ENCODE peak calls at places on chromosomes 12 and 14, in ten cellular contexts. N, S, K, T, G, R, V, P, O and H are unnamed samples.

GRCh38 chr12:2960432-2960956 is 1.3 kb downstream of the TEAD4 start:
- DNase-seq in O (peak), P (peak), T (no peak), S (no peak), R (no peak), V (peak), G (no peak), K (peak), N (no peak), H (no peak)

GRCh38 chr14:32417956-32418552 is 89.0 kb downstream of the AKAP6 start:
- DNase-seq in S (no peak), R (no peak), K (no peak), G (peak), O (no peak), T (no peak), V (no peak), N (no peak), P (peak), H (no peak)

GRCh38 chr14:48568252-48568651 is 892.8 kb upstream of the MDGA2 start:
- DNase-seq in S (no peak), P (no peak), V (no peak), R (no peak), N (no peak), G (no peak), T (no peak), K (no peak), O (no peak), H (no peak)

GRCh38 chr12:31482816-31483215 is 108.1 kb downstream of the DENND5B start:
- DNase-seq in G (no peak), R (no peak), T (no peak), N (no peak), O (peak), P (peak), S (no peak), V (no peak), K (no peak), H (no peak)

GRCh38 chr12:101857043-101857558 is 20.3 kb upstream of the DRAM1 start:
- DNase-seq in R (peak), S (no peak), P (peak), K (no peak), G (peak), N (no peak), O (peak), T (no peak), V (peak), H (no peak)

GRCh38 chr12:14776236-14776959 is 26.9 kb downstream of the WBP11 start:
- DNase-seq in G (peak), K (no peak), N (no peak), T (no peak), O (peak), S (no peak), R (no peak), P (peak), V (no peak), H (no peak)

GRCh38 chr14:59313063-59314018 is 124.9 kb downstream of the DAAM1 start:
- DNase-seq in V (no peak), S (no peak), G (no peak), N (no peak), P (no peak), R (no peak), O (no peak), K (no peak), T (no peak), H (no peak)

GRCh38 chr12:93803408-93803807 is 126.2 kb downstream of the CRADD start:
- DNase-seq in S (no peak), P (peak), V (peak), K (no peak), R (no peak), G (peak), O (peak), N (no peak), T (no peak), H (no peak)

GRCh38 chr14:89665262-89665661 is 248.2 kb upstream of the FOXN3 start:
- DNase-seq in R (no peak), S (no peak), G (no peak), V (no peak), P (no peak), N (no peak), K (no peak), O (no peak), T (no peak), H (no peak)

GRCh38 chr12:76878045-76878898 is 547 bp downstream of the CSRP2 start:
- DNase-seq in N (peak), S (no peak), T (no peak), V (peak), G (peak), R (no peak), P (peak), K (peak), O (peak), H (no peak)

GRCh38 chr14:104390941-104391901 is 188.3 kb upstream of the C14orf180 start:
- DNase-seq in P (no peak), R (no peak), G (no peak), N (no peak), V (no peak), S (no peak), K (peak), T (no peak), O (no peak), H (no peak)

GRCh38 chr12:47094804-47095203 is 15.0 kb upstream of the AMIGO2 start:
- DNase-seq in T (no peak), O (no peak), K (no peak), S (no peak), P (peak), V (no peak), R (no peak), N (peak), G (no peak), H (no peak)

GRCh38 chr14:85250369-85250768 is 279.6 kb upstream of the FLRT2 start:
- DNase-seq in R (no peak), O (no peak), S (no peak), G (no peak), P (no peak), K (no peak), V (no peak), N (peak), T (no peak), H (peak)

GRCh38 chr12:50006266-50006665 is 19.0 kb downstream of the RACGAP1 start:
- DNase-seq in S (no peak), T (no peak), R (no peak), P (no peak), V (no peak), N (no peak), K (no peak), G (no peak), O (no peak), H (no peak)

GRCh38 chr12:52006726-52007157 is at the start of gene TAMALIN:
- DNase-seq in O (peak), K (peak), G (peak), V (peak), R (no peak), N (peak), P (peak), S (peak), T (peak), H (no peak)

GRCh38 chr14:95527392-95528002 is 7.4 kb upstream of the GLRX5 start:
- DNase-seq in N (peak), S (no peak), O (peak), R (peak), G (peak), V (peak), T (peak), K (peak), P (peak), H (peak)

GRCh38 chr14:104467641-104468040 is 111.9 kb upstream of the C14orf180 start:
- DNase-seq in G (no peak), K (no peak), V (no peak), N (no peak), O (no peak), P (no peak), T (no peak), R (no peak), S (no peak), H (no peak)

GRCh38 chr12:75720807-75721206 is 209.4 kb upstream of the KRR1 start:
- DNase-seq in K (no peak), O (no peak), N (no peak), V (no peak), T (no peak), S (no peak), P (no peak), R (no peak), G (no peak), H (no peak)